ENCODE peak calls at places on chromosomes 6 and 20, in four cellular contexts. W is NCI-H345, H is cardiac muscle cell, Z is right lobe of liver. E is an unnamed sample.

GRCh38 chr20:31602779-31603441 is 2.2 kb upstream of the ID1 start:
- DNase-seq in W (no peak), H (peak; percentile 70), Z (no peak), E (no peak)

GRCh38 chr6:155201461-155202226 is 62.2 kb upstream of the CLDN20 start:
- DNase-seq in W (peak; percentile 6), H (no peak), Z (no peak), E (no peak)

GRCh38 chr6:118770112-118770788 is 118.9 kb upstream of the CEP85L start:
- DNase-seq in W (peak; percentile 35), H (no peak), Z (no peak), E (no peak)

GRCh38 chr6:73152998-73153757 is 72.1 kb downstream of the KHDC1L start:
- DNase-seq in W (no peak), H (peak; percentile 8), Z (no peak), E (no peak)

GRCh38 chr20:9508696-9509178 is 5.7 kb upstream of the LAMP5 start:
- DNase-seq in W (no peak), H (no peak), Z (no peak), E (no peak)

GRCh38 chr6:119728220-119728750 is 378.7 kb upstream of the MAN1A1 start:
- DNase-seq in W (no peak), H (no peak), Z (no peak), E (no peak)

GRCh38 chr6:52482903-52483670 is 62.9 kb downstream of the EFHC1 start:
- DNase-seq in W (no peak), H (no peak), Z (no peak), E (no peak)

GRCh38 chr20:63618291-63618980 is 8.5 kb downstream of the GMEB2 start:
- DNase-seq in W (no peak), H (no peak), Z (no peak), E (peak; percentile 22)

GRCh38 chr6:56851541-56852248 is 103.2 kb upstream of the BEND6 start:
- DNase-seq in W (peak; percentile 69), H (peak; percentile 88), Z (no peak), E (peak; percentile 95)

GRCh38 chr6:39821014-39821738 is 29.0 kb downstream of the DAAM2 start:
- DNase-seq in W (no peak), H (peak; percentile 40), Z (no peak), E (no peak)

GRCh38 chr6:135224037-135224647 is 43.0 kb downstream of the MYB start:
- DNase-seq in W (no peak), H (no peak), Z (no peak), E (no peak)

GRCh38 chr20:58571341-58571941 is 56.2 kb upstream of the APCDD1L start:
- DNase-seq in W (no peak), H (no peak), Z (no peak), E (no peak)

GRCh38 chr6:136262940-136263339 is 12.8 kb upstream of the MTFR2 start:
- DNase-seq in W (no peak), H (no peak), Z (no peak), E (no peak)

GRCh38 chr6:27617700-27618689 is 145.1 kb upstream of the ZNF184 start:
- DNase-seq in W (no peak), H (peak; percentile 70), Z (no peak), E (peak; percentile 61)

GRCh38 chr20:53984354-53984753 is 86.0 kb downstream of the BCAS1 start:
- DNase-seq in W (no peak), H (no peak), Z (no peak), E (no peak)

E was measured in cerebellar cortex.